ENCODE peak calls at places on chromosomes 2 and 18, in ten cellular contexts. P is spleen, R is psoas muscle, T is lower lobe of right lung, G is left ventricle myocardium inferior, X is PC-9, A is tibial nerve, E is DND-41, C is left lung, M is sigmoid colon. N is an unnamed sample. For H3K4me1, the result is how much of the 10 kb centered on the place peaks cover.

GRCh38 chr2:192534076-192534475 is 339.3 kb upstream of the TMEFF2 start:
- DNase-seq in R (no peak), X (no peak), E (no peak), P (no peak), A (no peak), T (no peak), M (no peak), G (no peak), C (no peak), N (no peak)

GRCh38 chr2:14903709-14904374 is 271.3 kb downstream of the LRATD1 start:
- DNase-seq in C (peak), M (no peak), E (peak), R (no peak), P (peak), T (peak), G (no peak), X (peak), A (no peak), N (no peak)

GRCh38 chr2:12915792-12916191 is 199.1 kb downstream of the TRIB2 start:
- DNase-seq in X (no peak), G (no peak), R (no peak), A (no peak), M (no peak), C (no peak), T (no peak), P (no peak), E (no peak), N (no peak)

GRCh38 chr18:33495278-33495677 is 54.8 kb upstream of the CCDC178 start:
- DNase-seq in T (no peak), G (no peak), A (no peak), C (no peak), R (no peak), M (no peak), X (no peak), E (no peak), P (no peak), N (peak)

GRCh38 chr2:134124047-134124753 is 129.7 kb upstream of the MGAT5 start:
- DNase-seq in G (no peak), R (no peak), X (no peak), A (no peak), E (no peak), C (no peak), T (no peak), P (no peak), M (no peak), N (no peak)

GRCh38 chr2:168816369-168816768 is 13.9 kb downstream of the NOSTRIN start:
- DNase-seq in C (no peak), R (no peak), A (no peak), M (no peak), X (peak), T (no peak), P (no peak), E (no peak), G (no peak), N (no peak)

GRCh38 chr18:47601608-47602272 is 328.7 kb downstream of the SMAD2 start:
- DNase-seq in X (no peak), M (no peak), A (no peak), R (no peak), P (no peak), E (no peak), G (no peak), T (no peak), C (no peak), N (no peak)

GRCh38 chr2:39256040-39256439 is 12.3 kb upstream of the CDKL4 start:
- DNase-seq in R (no peak), C (no peak), A (no peak), G (no peak), X (no peak), M (no peak), T (no peak), P (no peak), E (no peak), N (no peak)

GRCh38 chr2:188378551-188378950 is 86.9 kb downstream of the GULP1 start:
- DNase-seq in M (no peak), X (no peak), C (no peak), R (no peak), G (no peak), A (no peak), E (no peak), T (no peak), P (no peak), N (no peak)

GRCh38 chr18:47777626-47778025 is 152.8 kb downstream of the SMAD2 start:
- DNase-seq in X (no peak), G (no peak), P (no peak), C (no peak), M (no peak), T (no peak), E (no peak), A (no peak), R (no peak), N (no peak)

GRCh38 chr18:13984080-13984479 is 68.7 kb upstream of the MC2R start:
- DNase-seq in A (no peak), X (no peak), G (no peak), P (no peak), M (no peak), E (peak), T (no peak), C (no peak), R (no peak), N (no peak)

GRCh38 chr2:139365189-139365588 is 585.0 kb upstream of the NXPH2 start:
- DNase-seq in M (no peak), E (no peak), T (no peak), G (no peak), R (no peak), P (no peak), X (no peak), C (no peak), A (no peak), N (no peak)

GRCh38 chr2:215737496-215737895 is 275.9 kb downstream of the MREG start:
- DNase-seq in R (no peak), X (no peak), M (no peak), T (no peak), G (no peak), C (no peak), A (no peak), E (no peak), P (no peak), N (no peak)

GRCh38 chr2:125656190-125656589 is 999.8 kb upstream of the GYPC start:
- DNase-seq in R (no peak), G (no peak), E (no peak), A (no peak), X (no peak), C (no peak), T (no peak), M (no peak), P (no peak), N (no peak)

GRCh38 chr2:100870652-100871531 is 51.0 kb downstream of the NPAS2 start:
- DNase-seq in E (no peak), A (no peak), M (no peak), G (no peak), P (no peak), X (no peak), C (no peak), T (no peak), R (no peak), N (no peak)
- H3K27ac ChIP-seq in E (no peak), A (no peak), M (no peak), G (no peak), P (no peak), X (no peak), C (no peak), T (no peak), R (no peak), N (no peak)

GRCh38 chr18:76232010-76232409 is 263.0 kb downstream of the ZNF516 start:
- DNase-seq in A (no peak), P (no peak), C (no peak), R (no peak), E (no peak), T (no peak), M (no peak), X (no peak), G (no peak), N (no peak)

GRCh38 chr18:76227759-76228158 is 267.3 kb downstream of the ZNF516 start:
- DNase-seq in A (no peak), R (no peak), G (no peak), P (no peak), X (no peak), M (no peak), T (no peak), E (no peak), C (no peak), N (no peak)

GRCh38 chr18:76231402-76231801 is 263.6 kb downstream of the ZNF516 start:
- DNase-seq in X (no peak), P (no peak), A (no peak), C (no peak), M (no peak), R (no peak), T (no peak), E (no peak), G (no peak), N (no peak)

GRCh38 chr18:76232813-76233212 is 262.2 kb downstream of the ZNF516 start:
- DNase-seq in R (no peak), T (no peak), P (no peak), C (no peak), E (no peak), M (no peak), G (no peak), A (no peak), X (no peak), N (no peak)

GRCh38 chr18:76228716-76229115 is 266.3 kb downstream of the ZNF516 start:
- DNase-seq in E (no peak), X (no peak), A (no peak), T (no peak), C (no peak), P (no peak), M (no peak), G (no peak), R (no peak), N (no peak)
- TF ChIP-seq CTCF in E (no peak), X (no peak), A (no peak), T (no peak), C (no peak), P (no peak), M (no peak), G (no peak), R (no peak), N (no peak)

GRCh38 chr2:16621348-16621747 is 44.3 kb downstream of the CYRIA start:
- DNase-seq in T (no peak), E (no peak), C (no peak), P (no peak), A (no peak), M (no peak), X (no peak), R (no peak), G (no peak), N (no peak)
- H3K4me1 ChIP-seq in T (half or more), E (under half), C (under half), P (half or more), A (under half), M (under half), X (half or more), R (under half), G (half or more), N (under half)

DNA sequence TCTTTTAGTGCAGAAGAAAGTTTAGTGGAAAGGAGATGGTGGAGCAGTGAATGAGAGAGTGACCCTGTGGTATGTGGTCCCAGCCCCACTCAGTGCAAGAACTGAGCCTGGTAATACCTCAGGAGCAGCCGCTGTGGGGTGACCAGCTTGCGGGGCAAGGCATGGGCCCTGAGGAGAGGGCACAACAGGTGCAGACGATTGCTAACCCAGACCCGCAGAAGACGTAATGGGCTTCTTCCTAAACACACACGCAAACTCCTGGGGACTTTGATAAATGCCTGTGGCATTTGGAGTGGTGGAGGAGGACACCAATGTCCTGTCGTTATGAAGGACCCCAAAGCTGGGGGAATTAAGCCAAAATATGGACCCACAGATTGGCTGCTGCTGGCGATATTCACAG is 78.7 kb downstream of the GFPT1 start:
- DNase-seq in T (no peak), A (no peak), C (no peak), M (no peak), X (no peak), P (no peak), G (no peak), R (no peak), E (no peak), N (no peak)
- H3K27ac ChIP-seq in T (peak), A (peak), C (no peak), M (peak), X (no peak), P (peak), G (peak), R (no peak), E (no peak), N (peak)

GRCh38 chr2:128084757-128085156 is 6.2 kb upstream of the UGGT1 start:
- DNase-seq in C (no peak), M (no peak), G (no peak), T (no peak), A (no peak), X (no peak), R (no peak), P (no peak), E (no peak), N (no peak)

GRCh38 chr2:128090575-128090908 is 458 bp upstream of the UGGT1 start:
- DNase-seq in T (no peak), G (no peak), A (no peak), E (no peak), M (no peak), X (no peak), C (no peak), P (no peak), R (no peak), N (no peak)

GRCh38 chr2:128090909-128091690 is at the start of gene UGGT1:
- DNase-seq in G (peak), M (peak), T (peak), E (peak), C (peak), A (peak), X (peak), R (peak), P (peak), N (peak)

GRCh38 chr2:128091691-128092050 is 671 bp downstream of the UGGT1 start:
- DNase-seq in A (no peak), M (no peak), E (no peak), T (no peak), G (no peak), C (no peak), P (no peak), X (peak), R (no peak), N (no peak)

GRCh38 chr2:128086244-128086643 is 4.8 kb upstream of the UGGT1 start:
- DNase-seq in X (no peak), P (no peak), G (no peak), C (no peak), A (no peak), R (no peak), M (no peak), E (no peak), T (no peak), N (no peak)
- TF ChIP-seq CTCF in X (no peak), P (no peak), G (no peak), C (no peak), A (no peak), R (no peak), M (no peak), E (no peak), T (no peak), N (no peak)

GRCh38 chr18:3510024-3510423 is 60.1 kb downstream of the TGIF1 start:
- DNase-seq in T (no peak), C (no peak), M (no peak), R (no peak), G (no peak), X (no peak), E (no peak), A (no peak), P (no peak), N (no peak)
- H3K4me1 ChIP-seq in T (under half), C (under half), M (under half), R (under half), G (under half), X (under half), E (under half), A (under half), P (under half), N (half or more)

GRCh38 chr2:86492057-86492456 is 50.9 kb downstream of the KDM3A start:
- DNase-seq in E (no peak), M (no peak), R (no peak), A (no peak), C (no peak), X (no peak), P (no peak), T (no peak), G (no peak), N (no peak)

GRCh38 chr2:86490245-86490644 is 49.1 kb downstream of the KDM3A start:
- DNase-seq in T (no peak), A (no peak), X (no peak), G (no peak), R (no peak), C (no peak), P (no peak), M (no peak), E (no peak), N (no peak)

GRCh38 chr2:86489542-86489941 is 48.4 kb downstream of the KDM3A start:
- DNase-seq in A (no peak), G (no peak), R (no peak), E (no peak), T (no peak), M (no peak), P (no peak), C (no peak), X (no peak), N (no peak)

GRCh38 chr2:86488561-86489250 is 47.5 kb downstream of the KDM3A start:
- DNase-seq in M (no peak), G (no peak), T (no peak), C (no peak), E (no peak), P (no peak), A (no peak), X (no peak), R (no peak), N (no peak)

DNA sequence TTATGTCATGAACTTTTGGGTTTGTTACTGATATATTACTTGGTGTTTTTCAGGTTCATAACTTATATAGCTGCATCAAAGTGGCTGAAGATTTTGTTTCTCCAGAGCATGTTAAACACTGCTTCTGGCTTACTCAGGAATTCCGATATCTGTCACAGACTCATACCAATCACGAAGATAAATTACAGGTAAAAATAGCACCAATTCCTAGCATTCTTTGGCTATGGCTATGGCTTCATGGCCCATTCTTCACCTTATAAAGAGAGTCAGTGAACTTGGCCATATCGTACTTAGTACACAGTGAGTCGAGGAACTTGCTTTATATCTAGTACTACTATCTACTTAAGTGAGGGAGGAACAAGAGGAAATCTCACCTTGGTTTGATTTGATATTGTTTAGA is 49.9 kb downstream of the KDM3A start:
- DNase-seq in E (no peak), X (no peak), R (no peak), P (no peak), T (no peak), M (no peak), C (no peak), A (no peak), G (no peak), N (no peak)
- H3K27ac ChIP-seq in E (no peak), X (no peak), R (peak), P (no peak), T (no peak), M (no peak), C (no peak), A (no peak), G (peak), N (no peak)

N was measured in Panc1.